ENCODE peak calls at places on chromosomes 12 and 14, in eight cellular contexts. W is cardiac muscle cell, T is ascending aorta, M is psoas muscle, J is Panc1, O is neural progenitor cell, C is stomach, S is WERI-Rb-1. L is an unnamed sample.
A peak's percentile ranks its signal among the peaks of the same experiment; 100 is the strongest.

GRCh38 chr12:8157484-8158198 is 826 bp downstream of the ZNF705A start:
- DNase-seq in W (no peak), O (peak; percentile 4), T (no peak), C (no peak), S (no peak), M (no peak), J (no peak), L (no peak)

GRCh38 chr12:8088574-8088973 is 6.5 kb downstream of the NECAP1 start:
- DNase-seq in C (no peak), J (no peak), S (peak; percentile 32), W (no peak), O (no peak), M (no peak), T (no peak), L (no peak)

GRCh38 chr14:81801921-81802320 is 268.3 kb upstream of the SEL1L start:
- DNase-seq in J (no peak), C (no peak), T (no peak), O (no peak), W (no peak), S (no peak), M (no peak), L (no peak)

GRCh38 chr12:82486524-82487235 is 128.4 kb downstream of the METTL25 start:
- DNase-seq in W (peak; percentile 74), M (no peak), O (no peak), J (no peak), S (no peak), T (no peak), C (no peak), L (no peak)

GRCh38 chr12:13390381-13390856 is 193.9 kb downstream of the EMP1 start:
- DNase-seq in W (peak; percentile 32), O (no peak), J (no peak), T (peak; percentile 92), M (peak; percentile 87), S (no peak), C (peak; percentile 98), L (peak; percentile 64)

GRCh38 chr14:72683787-72684186 is 210.1 kb downstream of the DPF3 start:
- DNase-seq in T (no peak), S (no peak), W (no peak), M (no peak), J (no peak), C (no peak), O (no peak), L (no peak)

GRCh38 chr14:51219473-51220448 is 20.3 kb upstream of the TMX1 start:
- DNase-seq in O (peak; percentile 50), M (no peak), J (no peak), W (peak; percentile 65), T (no peak), S (peak; percentile 33), C (no peak), L (peak; percentile 52)

GRCh38 chr12:107178776-107179175 is 85.4 kb upstream of the CRY1 start:
- DNase-seq in M (no peak), S (no peak), T (no peak), C (no peak), O (no peak), J (no peak), W (no peak), L (no peak)

GRCh38 chr12:90301095-90301494 is 592.5 kb upstream of the ATP2B1 start:
- DNase-seq in M (no peak), T (no peak), C (no peak), J (no peak), O (no peak), S (no peak), W (no peak), L (no peak)

GRCh38 chr14:25371053-25371452 is 321.1 kb upstream of the STXBP6 start:
- DNase-seq in C (no peak), J (no peak), T (no peak), W (no peak), M (no peak), O (no peak), S (no peak), L (no peak)

GRCh38 chr14:21476526-21476924 is 234 bp downstream of the RAB2B start:
- DNase-seq in O (peak; percentile 85), C (peak; percentile 93), W (no peak), S (no peak), J (peak; percentile 18), M (peak; percentile 88), T (no peak), L (peak; percentile 93)

GRCh38 chr12:121917950-121918678 is at the start of gene CFAP251:
- DNase-seq in J (peak; percentile 41), C (peak; percentile 99), W (peak; percentile 78), O (peak; percentile 94), S (peak; percentile 79), M (peak; percentile 94), T (peak; percentile 99), L (peak; percentile 89)

GRCh38 chr12:51262758-51263177 is 7.4 kb downstream of the SMAGP start:
- DNase-seq in O (peak; percentile 51), M (no peak), S (peak; percentile 34), W (peak; percentile 58), T (no peak), C (peak; percentile 78), J (no peak), L (no peak)

GRCh38 chr14:26766726-26767125 is 168.9 kb upstream of the NOVA1 start:
- DNase-seq in S (no peak), O (no peak), W (no peak), C (no peak), T (no peak), M (no peak), J (no peak), L (no peak)

GRCh38 chr12:34215213-34215892 is 193.1 kb downstream of the ALG10 start:
- DNase-seq in T (no peak), C (no peak), O (no peak), M (no peak), W (no peak), J (no peak), S (no peak), L (no peak)

GRCh38 chr14:63795532-63795931 is 57.3 kb upstream of the SYNE2 start:
- DNase-seq in T (no peak), J (no peak), C (no peak), O (no peak), S (no peak), M (no peak), W (no peak), L (no peak)

GRCh38 chr14:62983821-62984220 is 61.4 kb downstream of the KCNH5 start:
- DNase-seq in W (no peak), S (no peak), T (no peak), O (no peak), J (no peak), C (no peak), M (no peak), L (no peak)

GRCh38 chr12:15037091-15037723 is 64.4 kb downstream of the PDE6H start:
- DNase-seq in O (no peak), T (no peak), M (no peak), J (no peak), S (no peak), W (no peak), C (no peak), L (no peak)

GRCh38 chr12:58540480-58541299 is 379.6 kb downstream of the LRIG3 start:
- DNase-seq in M (peak; percentile 58), T (peak; percentile 74), S (peak; percentile 84), C (peak; percentile 70), W (peak; percentile 92), O (peak; percentile 92), J (peak; percentile 70), L (peak; percentile 89)

GRCh38 chr14:51398898-51399297 is 158.9 kb downstream of the TMX1 start:
- DNase-seq in M (peak; percentile 29), S (no peak), W (peak; percentile 60), T (no peak), J (no peak), C (no peak), O (no peak), L (no peak)

GRCh38 chr14:102616318-102616717 is 23.9 kb downstream of the RCOR1 start:
- DNase-seq in O (no peak), J (no peak), C (no peak), M (no peak), S (no peak), T (no peak), W (no peak), L (no peak)

GRCh38 chr14:89186850-89187376 is 230.1 kb downstream of the FOXN3 start:
- DNase-seq in O (no peak), S (peak; percentile 67), C (no peak), W (no peak), M (no peak), T (no peak), J (no peak), L (no peak)

GRCh38 chr12:100058482-100059029 is 73.8 kb upstream of the ANKS1B start:
- DNase-seq in T (no peak), C (no peak), W (peak; percentile 87), O (no peak), M (no peak), S (no peak), J (no peak), L (peak; percentile 37)

GRCh38 chr12:15151141-15152091 is 69.8 kb downstream of the RERG start:
- DNase-seq in C (no peak), O (peak; percentile 38), M (no peak), T (no peak), W (peak; percentile 54), J (no peak), S (peak; percentile 24), L (peak; percentile 55)

GRCh38 chr12:92341333-92341691 is 195.7 kb upstream of the BTG1 start:
- DNase-seq in J (no peak), S (no peak), W (peak; percentile 21), C (no peak), O (no peak), T (no peak), M (no peak), L (peak; percentile 27)

DNA sequence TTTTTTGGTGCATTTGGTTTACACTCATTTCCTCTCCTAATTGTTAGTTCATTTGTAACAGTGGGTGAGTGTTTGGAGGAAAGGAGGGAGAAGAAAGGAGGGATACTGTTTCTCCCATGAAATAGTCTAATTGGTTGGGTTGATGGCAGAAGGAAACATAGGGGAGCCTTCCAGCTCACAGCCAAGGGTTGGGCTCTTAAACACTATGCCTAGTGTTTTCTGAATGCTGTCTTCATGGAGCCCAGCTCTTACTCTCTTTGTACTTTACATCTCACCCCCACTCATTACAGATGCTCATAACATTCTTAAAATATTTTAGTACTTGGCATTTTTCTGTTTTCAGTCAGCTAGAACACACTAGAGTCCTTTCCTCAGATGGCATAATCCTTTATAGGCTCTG is 38.2 kb downstream of the BAZ2A start:
- DNase-seq in S (no peak), C (no peak), M (no peak), O (no peak), T (no peak), W (no peak), J (no peak), L (no peak)
- H3K27me3 ChIP-seq in S (no peaks in the 10 kb centered on the region), C (no peaks in the 10 kb centered on the region), M (no peaks in the 10 kb centered on the region), O (no peaks in the 10 kb centered on the region), T (no peaks in the 10 kb centered on the region), W (no peaks in the 10 kb centered on the region), J (no peaks in the 10 kb centered on the region), L (no peaks in the 10 kb centered on the region)

GRCh38 chr14:69850736-69851112 is 28.5 kb upstream of the SMOC1 start:
- DNase-seq in W (no peak), M (no peak), T (no peak), S (no peak), C (no peak), J (no peak), O (no peak), L (peak; percentile 27)
- H3K27me3 ChIP-seq in W (no peaks in the 10 kb centered on the region), M (no peaks in the 10 kb centered on the region), T (no peaks in the 10 kb centered on the region), S (no peaks in the 10 kb centered on the region), C (peaks cover 43% of the 10 kb centered on the region), J (no peaks in the 10 kb centered on the region), O (no peaks in the 10 kb centered on the region), L (no peaks in the 10 kb centered on the region)

GRCh38 chr12:57201631-57202030 is 15.0 kb upstream of the NXPH4 start:
- DNase-seq in T (no peak), W (no peak), J (no peak), S (no peak), O (no peak), C (no peak), M (no peak), L (no peak)
- H3K27me3 ChIP-seq in T (no peaks in the 10 kb centered on the region), W (no peaks in the 10 kb centered on the region), J (no peaks in the 10 kb centered on the region), S (no peaks in the 10 kb centered on the region), O (no peaks in the 10 kb centered on the region), C (no peaks in the 10 kb centered on the region), M (no peaks in the 10 kb centered on the region), L (no peaks in the 10 kb centered on the region)

GRCh38 chr14:76498976-76499375 is 123.0 kb downstream of the ESRRB start:
- DNase-seq in O (no peak), M (no peak), T (no peak), J (no peak), S (no peak), W (no peak), C (no peak), L (no peak)
- H3K27me3 ChIP-seq in O (no peaks in the 10 kb centered on the region), M (no peaks in the 10 kb centered on the region), T (no peaks in the 10 kb centered on the region), J (no peaks in the 10 kb centered on the region), S (no peaks in the 10 kb centered on the region), W (no peaks in the 10 kb centered on the region), C (peaks cover 26% of the 10 kb centered on the region), L (no peaks in the 10 kb centered on the region)

L was measured in hepatocyte.